ENCODE peak calls at places on chromosomes 12 and 14, in six cellular contexts. D, Q, Y, K, Z and G are unnamed samples. For H3K36me3, the result is how much of the 10 kb centered on the place peaks cover.

GRCh38 chr12:32843528-32844095 is 53.0 kb downstream of the PKP2 start:
- DNase-seq in Q (peak), Y (no peak), K (no peak), Z (peak), D (peak), G (no peak)

GRCh38 chr14:103607039-103607668 is 21.9 kb upstream of the KLC1 start:
- DNase-seq in Y (peak), K (peak), D (peak), Q (peak), Z (no peak), G (peak)

GRCh38 chr12:23950775-23951391 is 1.4 kb upstream of the SOX5 start:
- DNase-seq in Z (peak), D (peak), Q (peak), K (no peak), Y (no peak), G (no peak)

GRCh38 chr12:83573676-83574075 is 887.0 kb downstream of the TMTC2 start:
- DNase-seq in D (peak), K (no peak), Z (no peak), Y (no peak), Q (peak), G (no peak)

GRCh38 chr14:61346793-61347192 is 25.4 kb downstream of the PRKCH start:
- DNase-seq in Q (no peak), D (peak), Z (no peak), Y (no peak), K (no peak), G (no peak)

GRCh38 chr12:12870454-12870853 is 20.9 kb upstream of the GPRC5A start:
- DNase-seq in D (peak), Y (no peak), K (no peak), Z (no peak), Q (peak), G (no peak)

GRCh38 chr14:52553002-52553670 is 500 bp downstream of the GPR137C start:
- DNase-seq in D (peak), Q (no peak), K (no peak), Y (no peak), Z (no peak), G (peak)

GRCh38 chr14:101116065-101116464 is 212.5 kb upstream of the RTL1 start:
- DNase-seq in Y (no peak), Q (no peak), K (no peak), D (no peak), Z (no peak), G (no peak)

GRCh38 chr14:103928011-103928890 is at the start of gene TDRD9:
- DNase-seq in D (no peak), Y (no peak), Q (no peak), Z (no peak), K (no peak), G (no peak)

GRCh38 chr14:51566831-51567582 is 84.7 kb upstream of the FRMD6 start:
- DNase-seq in Q (no peak), Z (no peak), K (no peak), Y (no peak), D (no peak), G (no peak)

GRCh38 chr12:1858456-1858855 is 38.1 kb downstream of the LRTM2 start:
- DNase-seq in Q (no peak), K (no peak), D (no peak), Z (no peak), Y (no peak), G (no peak)

GRCh38 chr12:70247653-70248199 is 4.5 kb downstream of the CNOT2 start:
- DNase-seq in Q (no peak), Y (no peak), D (no peak), K (no peak), Z (no peak), G (no peak)

GRCh38 chr12:93197067-93197593 is 180.6 kb upstream of the NUDT4 start:
- DNase-seq in Q (peak), K (no peak), Z (no peak), Y (no peak), D (peak), G (no peak)

GRCh38 chr12:48276621-48277020 is 73.5 kb upstream of the OR10AD1 start:
- DNase-seq in Y (no peak), K (no peak), Z (no peak), Q (no peak), D (no peak), G (no peak)

GRCh38 chr14:90629471-90629870 is 186.8 kb downstream of the TTC7B start:
- DNase-seq in K (no peak), Z (no peak), Y (no peak), Q (no peak), D (peak), G (no peak)

GRCh38 chr12:8637666-8638065 is 25.0 kb downstream of the MFAP5 start:
- DNase-seq in Q (no peak), Z (no peak), K (no peak), Y (no peak), D (no peak), G (no peak)

GRCh38 chr12:131090254-131091210 is 136.8 kb downstream of the ADGRD1 start:
- DNase-seq in Q (no peak), Z (no peak), Y (no peak), D (no peak), K (no peak), G (no peak)

GRCh38 chr12:113161415-113162016 is 12.0 kb downstream of the CFAP73 start:
- DNase-seq in Z (peak), Y (no peak), Q (peak), D (peak), K (no peak), G (no peak)

GRCh38 chr14:101476258-101476930 is 84.9 kb upstream of the DIO3 start:
- DNase-seq in Z (no peak), Y (no peak), Q (no peak), D (no peak), K (no peak), G (no peak)

GRCh38 chr14:52380294-52380693 is 66.2 kb downstream of the PTGER2 start:
- DNase-seq in Z (no peak), Q (peak), D (peak), Y (no peak), K (no peak), G (no peak)

GRCh38 chr12:125149160-125150108 is 84.2 kb downstream of the AACS start:
- DNase-seq in D (no peak), Y (no peak), Z (no peak), Q (no peak), K (no peak), G (no peak)

GRCh38 chr14:62126885-62127478 is 364.8 kb downstream of the SNAPC1 start:
- DNase-seq in Z (peak), K (no peak), Q (peak), Y (no peak), D (peak), G (no peak)

GRCh38 chr14:30651934-30652333 is 29.8 kb downstream of the SCFD1 start:
- DNase-seq in D (no peak), Y (no peak), K (no peak), Z (no peak), Q (no peak), G (no peak)

DNA sequence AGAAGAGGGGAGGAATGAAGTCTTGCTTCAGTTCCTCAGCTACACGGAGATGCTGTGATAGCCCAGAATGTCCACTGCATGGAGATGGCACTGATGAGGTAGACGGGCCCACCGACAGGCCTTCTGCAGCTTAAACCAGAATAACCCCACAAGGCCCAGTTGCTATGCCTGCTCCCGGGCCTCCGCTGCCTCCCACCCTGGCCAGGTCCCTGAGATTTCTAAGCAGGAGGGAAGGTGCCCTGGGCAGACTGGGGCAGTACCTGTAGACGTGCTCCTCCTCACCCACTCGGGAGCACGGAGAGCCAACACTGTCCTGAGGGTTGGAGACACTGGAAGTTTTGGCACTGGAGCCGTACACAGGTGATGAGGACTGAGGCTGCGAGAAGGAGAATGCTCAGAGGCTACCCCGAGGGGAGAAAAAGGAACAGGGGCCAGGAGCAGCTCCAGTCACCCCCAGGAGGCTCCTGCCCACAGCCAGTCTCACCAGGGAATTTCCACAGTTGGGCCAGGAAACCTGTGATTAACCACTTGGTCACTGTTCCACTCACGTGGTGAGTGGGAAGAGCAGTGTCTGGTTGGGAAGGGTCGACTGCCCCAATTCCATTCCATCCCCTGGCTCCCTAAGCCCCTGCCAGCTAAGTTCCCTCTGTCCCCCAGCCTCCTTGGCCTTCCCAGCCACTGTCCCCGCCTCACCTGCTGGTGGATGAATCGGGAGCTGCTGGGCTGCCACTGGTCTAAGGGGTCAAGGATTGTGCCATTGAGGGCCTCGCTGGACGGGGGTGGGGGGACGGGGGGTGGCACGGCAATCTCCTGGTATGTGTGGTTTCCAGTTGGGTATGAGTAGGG is 22.8 kb upstream of the RPLP0 start:
- DNase-seq in Y (no peak), D (no peak), K (no peak), Z (no peak), Q (no peak), G (no peak)
- H3K36me3 ChIP-seq in Y (half or more), D (under half), K (half or more), Z (half or more), Q (under half), G (half or more)

GRCh38 chr12:107554941-107555340 is 130.7 kb upstream of the PWP1 start:
- DNase-seq in Z (no peak), Y (no peak), Q (no peak), D (no peak), K (no peak), G (no peak)

GRCh38 chr12:107558816-107559382 is 126.7 kb upstream of the PWP1 start:
- DNase-seq in D (no peak), K (no peak), Y (no peak), Z (no peak), Q (no peak), G (no peak)

GRCh38 chr12:107558141-107558815 is 127.3 kb upstream of the PWP1 start:
- DNase-seq in Z (no peak), K (no peak), Y (no peak), Q (no peak), D (no peak), G (no peak)

GRCh38 chr12:107557589-107558100 is 128.0 kb upstream of the PWP1 start:
- DNase-seq in Y (no peak), Z (no peak), K (no peak), D (no peak), Q (no peak), G (no peak)

DNA sequence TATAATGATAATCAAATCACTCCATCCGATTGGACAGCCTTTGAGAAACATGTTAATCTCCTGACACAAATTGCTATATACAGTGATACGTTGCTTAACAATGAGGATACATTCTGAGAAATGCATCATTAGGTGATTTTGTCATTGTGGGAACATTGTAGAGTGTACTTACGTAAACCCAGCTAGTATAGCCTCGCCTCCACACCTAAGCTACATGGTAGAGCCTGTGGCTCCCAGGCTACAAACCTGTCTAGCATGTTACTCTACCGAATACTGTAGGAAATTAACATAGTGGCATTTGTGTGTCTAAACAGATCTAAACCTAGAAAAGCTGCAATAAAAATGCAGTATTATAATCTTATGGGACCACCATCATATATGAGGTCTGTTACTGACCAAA is 128.6 kb upstream of the PWP1 start:
- DNase-seq in K (no peak), Y (no peak), Q (no peak), Z (no peak), D (no peak), G (no peak)
- H3K36me3 ChIP-seq in K (under half), Y (under half), Q (under half), Z (under half), D (under half), G (under half)

GRCh38 chr12:53170245-53170644 is 10.3 kb upstream of the ZNF740 start:
- DNase-seq in Z (no peak), K (no peak), D (no peak), Q (no peak), Y (no peak), G (no peak)
- H3K36me3 ChIP-seq in Z (under half), K (under half), D (under half), Q (under half), Y (under half), G (under half)

GRCh38 chr12:85606455-85606854 is 229.8 kb downstream of the RASSF9 start:
- DNase-seq in Q (no peak), D (no peak), Y (no peak), Z (no peak), K (no peak), G (no peak)

DNA sequence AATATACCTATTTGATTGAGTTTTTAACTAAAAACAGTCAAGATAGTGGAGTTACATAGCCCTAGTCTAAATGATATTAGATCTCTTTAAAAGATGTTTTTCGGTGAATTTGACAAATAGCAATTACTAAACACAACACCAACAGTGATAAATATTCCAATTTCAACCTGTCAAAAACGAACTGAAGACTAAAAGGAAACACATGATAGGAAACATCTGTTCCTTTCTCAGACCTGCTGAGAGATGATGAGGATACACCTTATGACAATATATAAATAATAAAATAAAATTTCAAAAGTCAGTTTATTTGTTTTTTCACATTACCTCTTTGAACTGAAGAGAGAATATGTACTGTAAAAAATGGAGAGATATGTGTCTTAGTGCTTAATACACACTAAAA is 232.7 kb downstream of the RASSF9 start:
- DNase-seq in Y (no peak), Q (no peak), Z (no peak), D (no peak), K (no peak), G (no peak)
- H3K36me3 ChIP-seq in Y (under half), Q (under half), Z (under half), D (under half), K (under half), G (under half)

GRCh38 chr12:6526766-6527525 is 7.4 kb upstream of the GAPDH start:
- DNase-seq in Z (no peak), D (no peak), Y (no peak), K (no peak), Q (no peak), G (no peak)
- H3K36me3 ChIP-seq in Z (half or more), D (under half), Y (half or more), K (half or more), Q (half or more), G (half or more)

DNA sequence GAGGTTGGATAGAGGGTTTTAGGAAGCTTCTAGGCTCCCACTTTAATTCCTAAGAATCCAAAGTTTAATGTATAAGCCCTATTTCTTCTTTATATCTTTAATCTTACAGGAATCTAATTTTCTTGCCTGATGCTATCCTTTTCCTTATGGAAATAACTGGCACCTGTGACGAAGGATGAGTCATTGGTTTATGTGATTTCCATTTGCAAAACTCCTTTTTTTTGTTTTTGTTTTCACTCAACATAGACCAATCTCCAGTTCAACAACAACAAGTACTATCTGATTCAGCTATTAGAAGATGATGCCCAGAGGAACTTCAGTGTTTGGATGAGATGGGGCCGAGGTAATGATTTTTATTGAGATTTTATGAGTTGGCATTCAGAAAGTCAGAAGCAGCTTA is 6.8 kb downstream of the PARP2 start:
- DNase-seq in Q (no peak), Z (no peak), K (no peak), Y (no peak), D (no peak), G (no peak)
- H3K36me3 ChIP-seq in Q (half or more), Z (half or more), K (under half), Y (under half), D (under half), G (under half)

DNA sequence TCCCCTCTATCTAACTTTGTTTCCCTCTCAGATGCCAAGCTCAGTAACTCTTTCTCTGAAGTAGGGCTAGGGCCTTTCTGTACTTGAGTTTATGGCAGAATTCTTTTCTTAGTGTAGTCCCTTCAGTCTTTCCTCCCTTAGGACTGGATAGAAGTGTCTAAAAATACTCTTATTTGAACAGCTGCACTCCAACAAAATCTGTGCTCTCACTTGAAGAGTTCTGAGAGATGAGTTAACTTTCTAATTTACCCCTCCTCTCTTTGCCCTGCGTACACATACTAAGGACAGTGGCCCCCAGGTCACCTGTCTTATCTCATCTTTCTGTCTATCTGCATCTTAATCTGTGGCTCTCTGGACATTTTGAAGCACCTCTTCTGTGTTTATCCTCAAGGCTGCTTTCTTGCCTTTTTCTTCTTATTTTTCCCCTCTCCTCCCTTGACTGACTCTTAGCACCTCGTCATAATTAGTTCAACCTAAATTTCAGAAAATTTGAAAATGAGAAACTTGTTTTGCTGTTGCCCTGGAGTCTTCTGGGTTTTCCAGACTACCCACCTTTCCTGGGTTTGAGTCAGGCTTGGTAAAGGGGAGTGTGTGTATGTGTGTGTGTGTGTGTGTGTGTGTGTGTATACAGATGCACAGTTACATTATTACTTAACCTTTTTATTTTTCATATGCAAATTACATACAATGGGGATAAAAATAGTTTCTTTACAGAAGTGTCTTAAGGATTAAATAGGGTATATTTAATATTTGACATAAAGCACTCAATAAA is 23.9 kb downstream of the NCKAP1L start:
- DNase-seq in Q (no peak), K (no peak), D (no peak), Y (no peak), Z (no peak), G (no peak)
- H3K36me3 ChIP-seq in Q (under half), K (half or more), D (under half), Y (half or more), Z (under half), G (half or more)

GRCh38 chr12:123427036-123427769 is 9.3 kb downstream of the RILPL2 start:
- DNase-seq in Q (no peak), Z (no peak), D (no peak), K (peak), Y (peak), G (peak)

DNA sequence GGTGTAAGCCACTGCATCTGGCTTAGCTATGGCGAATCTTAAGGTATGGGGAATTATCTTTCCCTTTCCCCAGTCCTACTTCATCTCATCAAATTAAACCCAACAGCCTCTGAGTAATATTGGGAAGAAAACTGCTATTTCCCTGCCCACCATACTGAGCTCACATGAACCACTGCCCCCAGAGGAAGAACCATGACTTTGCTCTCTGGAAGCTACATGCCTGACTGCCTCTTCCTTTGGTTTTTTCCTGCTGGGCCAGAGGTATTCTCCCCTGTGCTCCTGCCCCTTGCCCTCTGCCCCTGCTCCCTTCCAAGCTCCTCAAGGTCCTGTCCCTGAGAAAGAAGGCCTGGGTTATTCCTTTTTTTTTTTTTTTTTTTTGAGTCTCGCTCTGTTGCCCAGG is 15.2 kb downstream of the RILPL2 start:
- DNase-seq in D (no peak), Y (no peak), Q (no peak), Z (no peak), K (no peak), G (no peak)
- H3K36me3 ChIP-seq in D (under half), Y (under half), Q (under half), Z (under half), K (under half), G (under half)